ENCODE peak calls at places on chromosomes 1 and 21, in seven cellular contexts. One of them, this sample, is unnamed.

GRCh38 chr1:110233861-110234260 is 23.7 kb downstream of the KCNC4 start:
- DNase-seq in astrocyte of the spinal cord: no peak
- DNase-seq in osteocyte: no peak
- DNase-seq in upper lobe of right lung: no peak
- DNase-seq in HFFc6: no peak
- DNase-seq in AG04450: no peak
- DNase-seq in AG09319: no peak
- DNase-seq in this sample: no peak

GRCh38 chr1:231419738-231420298 is 2.3 kb downstream of the EGLN1 start:
- DNase-seq in osteocyte: no peak
- DNase-seq in astrocyte of the spinal cord: peak
- DNase-seq in upper lobe of right lung: no peak
- DNase-seq in AG09319: no peak
- DNase-seq in HFFc6: peak
- DNase-seq in AG04450: no peak
- DNase-seq in this sample: no peak

GRCh38 chr1:109739738-109740614 is 862 bp downstream of the GSTM3 start:
- DNase-seq in HFFc6: peak
- DNase-seq in osteocyte: peak
- DNase-seq in AG04450: peak
- DNase-seq in astrocyte of the spinal cord: peak
- DNase-seq in AG09319: no peak
- DNase-seq in upper lobe of right lung: peak
- DNase-seq in this sample: no peak

GRCh38 chr1:165566091-165566490 is 22.3 kb downstream of the LRRC52 start:
- DNase-seq in AG04450: no peak
- DNase-seq in upper lobe of right lung: no peak
- DNase-seq in osteocyte: no peak
- DNase-seq in AG09319: no peak
- DNase-seq in astrocyte of the spinal cord: no peak
- DNase-seq in HFFc6: no peak
- DNase-seq in this sample: no peak

GRCh38 chr1:65687435-65688214 is 105.1 kb upstream of the PDE4B start:
- DNase-seq in astrocyte of the spinal cord: peak
- DNase-seq in HFFc6: peak
- DNase-seq in AG04450: peak
- DNase-seq in upper lobe of right lung: peak
- DNase-seq in AG09319: peak
- DNase-seq in osteocyte: peak
- DNase-seq in this sample: no peak

GRCh38 chr1:110132682-110133081 is 17.6 kb upstream of the SLC6A17 start:
- DNase-seq in AG04450: no peak
- DNase-seq in AG09319: no peak
- DNase-seq in upper lobe of right lung: no peak
- DNase-seq in osteocyte: no peak
- DNase-seq in astrocyte of the spinal cord: no peak
- DNase-seq in HFFc6: no peak
- DNase-seq in this sample: no peak

GRCh38 chr1:118618618-118619340 is 369.4 kb downstream of the TBX15 start:
- DNase-seq in AG09319: no peak
- DNase-seq in AG04450: no peak
- DNase-seq in osteocyte: no peak
- DNase-seq in upper lobe of right lung: no peak
- DNase-seq in HFFc6: no peak
- DNase-seq in astrocyte of the spinal cord: no peak
- DNase-seq in this sample: no peak

GRCh38 chr1:90782046-90782445 is 64.9 kb upstream of the BARHL2 start:
- DNase-seq in astrocyte of the spinal cord: no peak
- DNase-seq in AG09319: no peak
- DNase-seq in osteocyte: no peak
- DNase-seq in HFFc6: no peak
- DNase-seq in AG04450: no peak
- DNase-seq in upper lobe of right lung: no peak
- DNase-seq in this sample: no peak

GRCh38 chr1:208924011-208924410 is 659.5 kb upstream of the CAMK1G start:
- DNase-seq in HFFc6: no peak
- DNase-seq in AG09319: no peak
- DNase-seq in AG04450: no peak
- DNase-seq in astrocyte of the spinal cord: peak
- DNase-seq in osteocyte: no peak
- DNase-seq in upper lobe of right lung: no peak
- DNase-seq in this sample: no peak

GRCh38 chr1:21232044-21232443 is 55.3 kb upstream of the EIF4G3 start:
- DNase-seq in AG04450: no peak
- DNase-seq in HFFc6: peak
- DNase-seq in AG09319: peak
- DNase-seq in osteocyte: no peak
- DNase-seq in upper lobe of right lung: no peak
- DNase-seq in astrocyte of the spinal cord: peak
- DNase-seq in this sample: no peak

GRCh38 chr1:94239796-94240195 is 2.4 kb upstream of the ARHGAP29 start:
- DNase-seq in astrocyte of the spinal cord: no peak
- DNase-seq in osteocyte: no peak
- DNase-seq in upper lobe of right lung: no peak
- DNase-seq in AG09319: no peak
- DNase-seq in HFFc6: no peak
- DNase-seq in AG04450: no peak
- DNase-seq in this sample: no peak

GRCh38 chr1:193325771-193326170 is 139.4 kb upstream of the B3GALT2 start:
- DNase-seq in upper lobe of right lung: no peak
- DNase-seq in AG09319: no peak
- DNase-seq in HFFc6: no peak
- DNase-seq in astrocyte of the spinal cord: no peak
- DNase-seq in osteocyte: no peak
- DNase-seq in AG04450: no peak
- DNase-seq in this sample: no peak

GRCh38 chr21:33657124-33657842 is 15.0 kb downstream of the ITSN1 start:
- DNase-seq in astrocyte of the spinal cord: no peak
- DNase-seq in upper lobe of right lung: no peak
- DNase-seq in AG09319: no peak
- DNase-seq in osteocyte: no peak
- DNase-seq in HFFc6: no peak
- DNase-seq in AG04450: no peak
- DNase-seq in this sample: no peak

GRCh38 chr1:7491089-7491817 is 279.8 kb upstream of the VAMP3 start:
- DNase-seq in HFFc6: peak
- DNase-seq in upper lobe of right lung: no peak
- DNase-seq in osteocyte: no peak
- DNase-seq in AG04450: no peak
- DNase-seq in AG09319: peak
- DNase-seq in astrocyte of the spinal cord: peak
- DNase-seq in this sample: no peak

GRCh38 chr1:22908880-22909426 is 63.7 kb downstream of the LACTBL1 start:
- DNase-seq in osteocyte: no peak
- DNase-seq in AG09319: no peak
- DNase-seq in HFFc6: no peak
- DNase-seq in upper lobe of right lung: no peak
- DNase-seq in AG04450: no peak
- DNase-seq in astrocyte of the spinal cord: no peak
- DNase-seq in this sample: no peak

GRCh38 chr21:46326110-46326703 is 2.3 kb downstream of the PCNT start:
- DNase-seq in AG09319: no peak
- DNase-seq in HFFc6: no peak
- DNase-seq in upper lobe of right lung: no peak
- DNase-seq in astrocyte of the spinal cord: no peak
- DNase-seq in osteocyte: no peak
- DNase-seq in AG04450: no peak
- DNase-seq in this sample: no peak

GRCh38 chr1:232707142-232707541 is 77.2 kb upstream of the SIPA1L2 start:
- DNase-seq in AG04450: no peak
- DNase-seq in HFFc6: no peak
- DNase-seq in upper lobe of right lung: no peak
- DNase-seq in astrocyte of the spinal cord: no peak
- DNase-seq in osteocyte: no peak
- DNase-seq in AG09319: no peak
- DNase-seq in this sample: no peak

GRCh38 chr1:11487196-11487751 is 8.3 kb downstream of the DISP3 start:
- DNase-seq in upper lobe of right lung: no peak
- DNase-seq in AG04450: no peak
- DNase-seq in astrocyte of the spinal cord: no peak
- DNase-seq in AG09319: no peak
- DNase-seq in osteocyte: no peak
- DNase-seq in HFFc6: no peak
- DNase-seq in this sample: no peak

GRCh38 chr1:10598088-10598712 is 123.5 kb downstream of the PEX14 start:
- DNase-seq in upper lobe of right lung: no peak
- DNase-seq in AG09319: no peak
- DNase-seq in AG04450: no peak
- DNase-seq in HFFc6: no peak
- DNase-seq in osteocyte: no peak
- DNase-seq in astrocyte of the spinal cord: no peak
- DNase-seq in this sample: no peak

GRCh38 chr1:28553229-28553930 is 495 bp downstream of the TRNAU1AP start:
- DNase-seq in HFFc6: peak
- DNase-seq in AG04450: no peak
- DNase-seq in osteocyte: peak
- DNase-seq in astrocyte of the spinal cord: peak
- DNase-seq in AG09319: no peak
- DNase-seq in upper lobe of right lung: peak
- DNase-seq in this sample: no peak

GRCh38 chr1:56819393-56819899 is at the start of gene FYB2:
- DNase-seq in osteocyte: no peak
- DNase-seq in astrocyte of the spinal cord: peak
- DNase-seq in upper lobe of right lung: no peak
- DNase-seq in AG09319: no peak
- DNase-seq in AG04450: no peak
- DNase-seq in HFFc6: no peak
- DNase-seq in this sample: no peak

GRCh38 chr1:27549807-27550408 is 54.0 kb downstream of the AHDC1 start:
- DNase-seq in astrocyte of the spinal cord: no peak
- DNase-seq in AG04450: no peak
- DNase-seq in AG09319: no peak
- DNase-seq in osteocyte: no peak
- DNase-seq in HFFc6: no peak
- DNase-seq in upper lobe of right lung: no peak
- DNase-seq in this sample: no peak

GRCh38 chr1:76336951-76337371 is 262.4 kb downstream of the ST6GALNAC3 start:
- DNase-seq in astrocyte of the spinal cord: peak
- DNase-seq in upper lobe of right lung: peak
- DNase-seq in osteocyte: peak
- DNase-seq in AG09319: peak
- DNase-seq in HFFc6: peak
- DNase-seq in AG04450: peak
- DNase-seq in this sample: peak

GRCh38 chr1:36384542-36385409 is 948 bp downstream of the STK40 start:
- DNase-seq in osteocyte: no peak
- DNase-seq in HFFc6: peak
- DNase-seq in AG04450: no peak
- DNase-seq in AG09319: no peak
- DNase-seq in upper lobe of right lung: peak
- DNase-seq in astrocyte of the spinal cord: peak
- DNase-seq in this sample: no peak
- TF ChIP-seq CTCF in osteocyte: no peak
- TF ChIP-seq CTCF in HFFc6: no peak
- TF ChIP-seq CTCF in AG04450: no peak
- TF ChIP-seq CTCF in AG09319: no peak
- TF ChIP-seq CTCF in upper lobe of right lung: no peak
- TF ChIP-seq CTCF in astrocyte of the spinal cord: no peak
- TF ChIP-seq CTCF in this sample: no peak

GRCh38 chr1:8981169-8981568 is 35.5 kb downstream of the CA6 start:
- DNase-seq in astrocyte of the spinal cord: no peak
- DNase-seq in upper lobe of right lung: no peak
- DNase-seq in AG09319: no peak
- DNase-seq in HFFc6: no peak
- DNase-seq in AG04450: no peak
- DNase-seq in osteocyte: no peak
- DNase-seq in this sample: no peak
- TF ChIP-seq CTCF in astrocyte of the spinal cord: no peak
- TF ChIP-seq CTCF in upper lobe of right lung: no peak
- TF ChIP-seq CTCF in AG09319: no peak
- TF ChIP-seq CTCF in HFFc6: no peak
- TF ChIP-seq CTCF in AG04450: no peak
- TF ChIP-seq CTCF in osteocyte: no peak
- TF ChIP-seq CTCF in this sample: no peak

GRCh38 chr1:202589190-202589680 is 121.0 kb downstream of the SYT2 start:
- DNase-seq in AG09319: peak
- DNase-seq in astrocyte of the spinal cord: peak
- DNase-seq in upper lobe of right lung: no peak
- DNase-seq in HFFc6: peak
- DNase-seq in AG04450: peak
- DNase-seq in osteocyte: peak
- DNase-seq in this sample: peak
- TF ChIP-seq CTCF in AG09319: no peak
- TF ChIP-seq CTCF in astrocyte of the spinal cord: no peak
- TF ChIP-seq CTCF in upper lobe of right lung: no peak
- TF ChIP-seq CTCF in HFFc6: peak
- TF ChIP-seq CTCF in AG04450: no peak
- TF ChIP-seq CTCF in osteocyte: no peak
- TF ChIP-seq CTCF in this sample: no peak

DNA sequence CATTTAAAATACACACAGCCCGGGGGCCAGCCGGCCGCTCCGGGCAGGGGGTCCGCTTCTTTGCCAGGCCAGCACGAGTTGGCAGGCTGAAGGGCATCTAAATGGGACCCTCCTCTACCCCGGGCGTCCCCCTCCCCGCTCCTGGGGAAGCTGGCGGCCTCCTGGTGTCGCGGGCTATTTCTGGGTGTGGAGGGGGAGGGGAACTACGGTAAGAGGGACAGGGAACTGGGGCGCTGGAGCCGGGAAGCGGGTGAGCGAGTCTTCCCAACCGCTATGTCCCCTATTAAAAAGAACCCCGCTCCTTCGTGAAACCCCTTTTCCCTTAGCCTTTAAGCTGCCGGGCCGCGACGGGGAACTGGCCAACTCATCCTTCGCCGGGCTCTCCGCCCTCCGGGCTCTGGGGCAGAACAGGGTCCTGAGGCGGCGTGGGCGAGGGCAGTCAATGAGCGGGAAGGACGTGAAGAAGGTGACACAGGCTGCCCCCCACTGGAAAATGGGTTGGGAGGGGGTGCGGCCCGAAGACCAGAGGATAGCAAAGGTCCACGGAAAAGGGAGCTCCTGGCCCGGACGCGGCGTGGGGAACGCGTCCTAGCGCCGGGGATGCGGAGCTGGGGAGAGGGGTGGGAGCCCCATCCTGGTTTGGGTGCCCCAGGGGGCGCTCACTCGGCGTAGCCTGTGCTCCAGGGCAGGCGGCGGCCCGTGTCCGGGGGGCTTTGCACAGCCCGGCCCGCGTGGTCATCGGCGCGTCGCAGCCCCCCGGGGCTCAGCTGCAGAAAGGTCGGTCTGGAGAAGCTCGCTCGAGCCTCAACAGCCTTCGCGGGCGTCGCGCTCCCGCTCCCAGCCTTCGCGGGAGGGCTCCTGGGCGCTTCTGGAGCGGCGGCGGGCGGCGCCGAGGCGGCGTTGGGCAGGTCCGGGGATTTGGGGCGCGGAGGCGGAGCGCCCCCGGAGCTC is 544 bp downstream of the PPM1J start:
- DNase-seq in osteocyte: no peak
- DNase-seq in AG04450: no peak
- DNase-seq in astrocyte of the spinal cord: no peak
- DNase-seq in upper lobe of right lung: peak
- DNase-seq in HFFc6: no peak
- DNase-seq in AG09319: no peak
- DNase-seq in this sample: no peak
- TF ChIP-seq CTCF in osteocyte: peak
- TF ChIP-seq CTCF in AG04450: no peak
- TF ChIP-seq CTCF in astrocyte of the spinal cord: no peak
- TF ChIP-seq CTCF in upper lobe of right lung: peak
- TF ChIP-seq CTCF in HFFc6: peak
- TF ChIP-seq CTCF in AG09319: peak
- TF ChIP-seq CTCF in this sample: peak